ENCODE peak calls at places on chromosomes 5 and 9, in eight cellular contexts. C, P, J, N, B, L, U and G are unnamed samples. For H3K36me3, the result is how much of the 10 kb centered on the place peaks cover.

GRCh38 chr5:6541256-6542013 is 91.4 kb downstream of the NSUN2 start:
- DNase-seq in P (peak), B (no peak), L (no peak), C (no peak), N (no peak), J (no peak), U (no peak), G (no peak)

GRCh38 chr5:176521699-176522263 is 15.4 kb downstream of the RNF44 start:
- DNase-seq in P (no peak), J (no peak), C (no peak), U (no peak), L (no peak), B (no peak), N (no peak), G (no peak)

GRCh38 chr5:171705036-171705435 is 80.6 kb upstream of the SMIM23 start:
- DNase-seq in N (no peak), P (peak), B (no peak), U (no peak), C (no peak), J (no peak), L (no peak), G (no peak)

GRCh38 chr9:72924116-72924790 is 28.6 kb downstream of the ALDH1A1 start:
- DNase-seq in U (no peak), B (no peak), L (no peak), N (no peak), J (no peak), P (no peak), C (no peak), G (no peak)

GRCh38 chr5:54021413-54022155 is 288.8 kb downstream of the ARL15 start:
- DNase-seq in J (no peak), P (no peak), B (no peak), N (peak), U (no peak), L (no peak), C (peak), G (no peak)

GRCh38 chr9:132182609-132183073 is 20.8 kb downstream of the NTNG2 start:
- DNase-seq in C (no peak), B (no peak), L (no peak), P (no peak), U (no peak), N (peak), J (no peak), G (no peak)

GRCh38 chr5:163578652-163579051 is 73.2 kb downstream of the MAT2B start:
- DNase-seq in P (no peak), J (no peak), C (no peak), U (no peak), N (no peak), B (no peak), L (no peak), G (no peak)

GRCh38 chr5:50759526-50760280 is 93.3 kb downstream of the PARP8 start:
- DNase-seq in N (no peak), J (no peak), C (no peak), P (no peak), B (no peak), L (no peak), U (no peak), G (no peak)

GRCh38 chr5:72383280-72384205 is 63.4 kb downstream of the PTCD2 start:
- DNase-seq in B (no peak), L (no peak), N (no peak), P (no peak), U (no peak), C (peak), J (no peak), G (no peak)

GRCh38 chr5:150641006-150641570 is 628 bp downstream of the SYNPO start:
- DNase-seq in J (no peak), P (no peak), N (no peak), L (no peak), B (peak), U (no peak), C (peak), G (peak)

GRCh38 chr5:88882321-88883038 is 504 bp downstream of the MEF2C start:
- DNase-seq in P (peak), B (no peak), L (no peak), U (no peak), N (peak), J (no peak), C (no peak), G (no peak)

GRCh38 chr5:150119421-150120061 is 33.2 kb upstream of the CSF1R start:
- DNase-seq in C (no peak), U (no peak), L (peak), N (no peak), P (peak), B (no peak), J (no peak), G (peak)

GRCh38 chr5:67233075-67233474 is 36.5 kb upstream of the CD180 start:
- DNase-seq in P (peak), L (no peak), C (peak), N (peak), U (no peak), J (no peak), B (no peak), G (no peak)

GRCh38 chr5:54159153-54159836 is 151.1 kb downstream of the ARL15 start:
- DNase-seq in L (no peak), P (no peak), J (no peak), U (no peak), B (no peak), N (peak), C (peak), G (no peak)

GRCh38 chr9:72271617-72272478 is 93.2 kb downstream of the ZFAND5 start:
- DNase-seq in B (no peak), N (peak), J (peak), L (peak), P (peak), C (peak), U (no peak), G (no peak)

GRCh38 chr9:97501177-97501971 is at the start of gene TMOD1:
- DNase-seq in P (peak), N (peak), C (peak), U (peak), B (peak), L (peak), J (peak), G (peak)

GRCh38 chr5:72281764-72282499 is 38.1 kb downstream of the MRPS27 start:
- DNase-seq in U (no peak), N (peak), P (no peak), B (no peak), L (no peak), J (no peak), C (peak), G (no peak)

GRCh38 chr5:56838409-56839039 is 23.2 kb downstream of the MAP3K1 start:
- DNase-seq in N (peak), L (no peak), P (no peak), U (no peak), C (peak), B (no peak), J (no peak), G (no peak)

GRCh38 chr5:147578228-147579024 is 68.6 kb upstream of the DPYSL3 start:
- DNase-seq in U (no peak), L (no peak), C (peak), B (no peak), J (no peak), P (no peak), N (peak), G (no peak)

GRCh38 chr5:139210585-139210984 is 12.4 kb upstream of the SIL1 start:
- DNase-seq in C (no peak), N (no peak), U (no peak), P (no peak), B (no peak), J (no peak), L (no peak), G (no peak)

GRCh38 chr5:96968074-96968473 is 32.2 kb downstream of the LNPEP start:
- DNase-seq in J (no peak), B (no peak), L (no peak), C (peak), U (no peak), N (peak), P (no peak), G (no peak)

GRCh38 chr9:109082091-109082620 is 37.6 kb downstream of the TMEM245 start:
- DNase-seq in N (no peak), P (no peak), B (no peak), U (no peak), L (no peak), C (no peak), J (no peak), G (no peak)

GRCh38 chr5:10424124-10424731 is 17.5 kb upstream of the ROPN1L start:
- DNase-seq in L (no peak), C (peak), B (no peak), J (no peak), N (peak), U (no peak), P (no peak), G (peak)

GRCh38 chr5:86869268-86869667 is 251.5 kb downstream of the COX7C start:
- DNase-seq in B (no peak), P (no peak), U (no peak), N (no peak), L (no peak), J (no peak), C (no peak), G (no peak)
- H3K36me3 ChIP-seq in B (under half), P (under half), U (under half), N (under half), L (under half), J (under half), C (under half), G (under half)

DNA sequence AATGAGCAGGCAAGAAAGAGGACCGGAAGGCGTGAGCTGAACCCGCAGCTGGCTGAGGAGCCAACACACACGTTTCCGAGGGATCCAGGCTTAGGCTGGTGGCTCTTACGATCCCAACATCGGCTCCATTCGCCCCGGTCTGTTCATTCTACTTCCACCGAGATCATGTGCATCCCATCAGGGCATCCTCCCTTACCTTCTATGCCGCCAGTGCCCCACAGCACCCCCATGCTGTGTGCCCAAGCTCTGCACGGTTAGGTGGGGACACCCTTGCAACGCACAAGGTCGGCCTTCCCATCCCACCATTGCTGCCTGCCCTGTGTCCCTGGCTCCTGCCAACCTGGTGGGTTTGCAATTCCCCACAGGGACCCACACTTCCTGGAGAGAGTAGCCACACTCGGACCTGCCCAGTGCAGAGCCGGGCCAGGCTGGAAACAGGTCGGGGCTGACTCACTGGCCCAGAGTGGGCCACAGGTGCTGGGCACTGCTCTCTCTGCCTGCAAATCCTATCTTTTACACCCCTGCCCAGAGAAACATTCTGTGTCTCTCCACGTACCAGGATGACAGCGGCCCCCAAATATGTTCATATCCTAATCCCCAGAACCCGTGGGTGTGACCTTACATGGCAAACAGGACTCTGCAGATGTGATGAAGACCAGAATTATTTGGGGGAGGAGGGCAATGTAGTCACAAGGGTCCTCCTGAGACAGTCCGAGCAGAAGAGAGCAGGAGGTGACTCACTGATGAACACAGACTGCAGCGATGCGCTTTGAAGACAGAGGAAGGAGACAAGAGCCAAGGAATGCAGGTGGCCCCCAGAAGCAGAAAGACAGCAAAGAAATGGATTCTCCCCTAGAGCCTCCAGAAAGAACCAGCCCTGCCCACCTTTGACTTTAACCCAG is 182.2 kb downstream of the AUH start:
- DNase-seq in B (no peak), N (no peak), J (peak), C (peak), L (no peak), P (no peak), U (no peak), G (no peak)
- H3K27ac ChIP-seq in B (no peak), N (no peak), J (no peak), C (peak), L (no peak), P (no peak), U (no peak), G (no peak)

GRCh38 chr5:104598285-104598684 is 1035.7 kb upstream of the NUDT12 start:
- DNase-seq in J (no peak), P (no peak), B (no peak), C (no peak), N (no peak), U (no peak), L (no peak), G (no peak)

DNA sequence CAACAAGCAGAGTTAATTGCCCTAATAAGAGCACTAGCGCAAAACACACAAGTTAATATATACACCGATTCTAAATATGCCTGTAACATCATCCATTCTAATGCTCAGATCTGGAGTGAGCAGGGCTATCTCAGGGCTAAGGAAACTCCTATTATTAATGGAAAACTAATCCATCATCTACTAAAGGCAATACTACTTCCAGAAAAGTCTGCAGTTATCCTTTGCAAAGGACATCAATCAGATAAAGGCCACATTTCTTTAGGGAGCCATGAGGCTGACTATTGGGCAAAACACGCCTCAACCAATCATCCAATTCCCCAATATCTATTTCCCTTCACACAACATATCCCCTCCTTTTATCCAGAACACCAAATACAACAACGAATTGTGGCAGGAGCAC is 1032.3 kb upstream of the NUDT12 start:
- DNase-seq in U (no peak), C (no peak), B (no peak), P (no peak), N (no peak), L (no peak), J (no peak), G (no peak)
- H3K36me3 ChIP-seq in U (under half), C (under half), B (under half), P (under half), N (under half), L (under half), J (under half), G (under half)

GRCh38 chr5:178588769-178589168 is 1.4 kb downstream of the COL23A1 start:
- DNase-seq in B (no peak), U (no peak), P (no peak), J (no peak), N (no peak), L (no peak), C (no peak), G (no peak)

GRCh38 chr5:178590141-178590923 is at the start of gene COL23A1:
- DNase-seq in P (peak), C (peak), J (no peak), N (peak), B (peak), U (peak), L (peak), G (peak)

GRCh38 chr5:178587793-178588611 is 2.2 kb downstream of the COL23A1 start:
- DNase-seq in N (peak), B (no peak), P (no peak), C (no peak), L (no peak), J (no peak), U (no peak), G (no peak)

GRCh38 chr5:178589180-178590140 is 733 bp downstream of the COL23A1 start:
- DNase-seq in U (no peak), C (peak), B (peak), P (no peak), L (no peak), J (no peak), N (peak), G (no peak)

DNA sequence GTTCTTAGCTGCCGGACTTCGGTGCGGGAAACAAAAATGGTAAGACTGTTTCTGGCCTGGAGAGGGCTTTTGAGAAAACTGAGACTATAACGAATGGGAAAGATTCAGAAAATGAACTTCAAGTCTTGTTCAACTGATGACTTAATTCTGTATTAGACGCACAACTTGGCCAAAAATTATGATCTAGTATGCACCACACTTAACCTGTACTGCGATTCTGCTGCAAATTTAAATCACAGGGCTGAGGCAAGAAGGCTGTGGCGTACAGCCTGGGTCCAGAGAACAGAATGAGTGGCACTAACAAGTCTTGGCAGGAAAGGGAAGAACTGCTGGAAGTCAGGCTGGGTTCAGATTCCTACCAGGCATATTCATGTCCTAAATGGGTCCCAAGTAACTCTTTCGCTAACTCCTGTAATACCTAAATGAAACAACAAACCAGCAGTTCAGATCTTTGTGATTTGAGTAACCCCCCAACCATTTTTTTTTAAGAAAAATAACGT is 781 bp upstream of the COL23A1 start:
- DNase-seq in P (no peak), U (no peak), B (no peak), N (no peak), L (no peak), J (no peak), C (peak), G (no peak)
- H3K27ac ChIP-seq in P (no peak), U (no peak), B (no peak), N (no peak), L (no peak), J (no peak), C (no peak), G (peak)

GRCh38 chr5:109830955-109831502 is 141.3 kb downstream of the MAN2A1 start:
- DNase-seq in U (no peak), C (peak), N (peak), J (no peak), P (no peak), B (no peak), L (no peak), G (no peak)
- H3K36me3 ChIP-seq in U (under half), C (under half), N (under half), J (under half), P (under half), B (under half), L (under half), G (under half)

GRCh38 chr5:14504816-14505215 is 76.8 kb upstream of the OTULINL start:
- DNase-seq in N (no peak), L (no peak), U (no peak), P (no peak), B (no peak), C (no peak), J (no peak), G (no peak)

GRCh38 chr5:14503017-14503680 is 78.4 kb upstream of the OTULINL start:
- DNase-seq in N (no peak), P (no peak), C (no peak), L (no peak), U (no peak), J (no peak), B (no peak), G (no peak)

GRCh38 chr5:14502291-14502690 is 79.3 kb upstream of the OTULINL start:
- DNase-seq in B (no peak), N (no peak), L (no peak), C (no peak), P (no peak), J (no peak), U (no peak), G (no peak)

GRCh38 chr5:14504332-14504727 is 77.3 kb upstream of the OTULINL start:
- DNase-seq in B (no peak), P (no peak), C (no peak), J (no peak), U (no peak), L (no peak), N (no peak), G (no peak)

DNA sequence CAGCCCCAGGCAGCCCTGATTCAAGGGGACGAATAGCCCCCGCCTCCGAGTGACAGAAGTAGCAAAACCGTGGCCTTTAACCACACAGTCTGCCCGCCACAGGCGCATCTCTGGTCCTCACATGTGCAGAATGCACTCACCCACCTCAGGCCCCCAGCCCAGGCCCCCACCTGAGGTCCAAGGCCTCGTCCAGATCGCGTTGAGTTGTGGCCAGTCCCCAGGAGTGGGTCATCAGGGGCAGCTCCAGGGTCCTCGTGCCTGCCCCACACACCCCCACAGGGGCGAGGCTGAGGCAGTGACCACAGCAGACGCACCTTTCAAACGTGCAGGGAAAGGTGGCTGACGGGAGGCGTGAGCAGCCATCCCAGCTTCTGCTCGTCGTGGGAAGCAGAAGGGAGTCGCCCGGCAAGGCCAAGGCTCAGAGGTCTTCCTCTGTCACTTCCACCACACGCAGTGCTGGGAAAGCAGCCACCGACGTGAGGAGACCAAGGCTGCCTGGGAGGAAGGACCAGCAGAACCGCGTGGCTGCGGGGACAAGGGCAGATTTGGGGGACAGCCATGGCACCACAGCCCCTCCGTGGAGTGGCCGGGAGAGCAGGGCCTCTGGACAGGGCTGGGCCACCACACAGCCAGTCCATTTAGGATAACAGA is 77.8 kb upstream of the OTULINL start:
- DNase-seq in J (no peak), C (no peak), B (peak), P (no peak), N (no peak), L (no peak), U (no peak), G (no peak)
- H3K27ac ChIP-seq in J (no peak), C (no peak), B (no peak), P (no peak), N (no peak), L (no peak), U (no peak), G (no peak)

DNA sequence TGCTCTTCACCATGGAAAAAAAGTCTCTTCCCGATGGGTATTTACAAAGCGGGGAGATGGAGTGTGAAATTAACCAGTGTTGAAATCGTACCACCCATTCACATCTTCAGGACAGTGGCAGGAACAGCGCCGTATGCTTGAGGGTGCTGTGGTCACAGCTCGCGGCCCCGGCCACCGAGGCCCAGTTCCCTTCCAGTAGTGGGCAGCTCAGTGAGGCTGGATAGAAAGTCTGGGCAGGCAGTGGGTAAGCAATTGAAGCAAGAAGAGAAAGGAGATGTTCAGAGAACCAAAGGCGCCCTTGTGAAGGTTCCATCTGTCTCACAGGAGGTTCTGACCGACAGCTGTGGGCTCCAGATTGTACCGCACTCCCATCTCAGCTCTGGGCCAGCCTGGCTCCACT is 59.1 kb downstream of the SECISBP2 start:
- DNase-seq in B (no peak), P (no peak), L (no peak), N (no peak), C (no peak), U (no peak), J (no peak), G (no peak)
- H3K36me3 ChIP-seq in B (under half), P (under half), L (under half), N (under half), C (under half), U (under half), J (under half), G (under half)